ENCODE peak calls at places on chromosomes 3 and 15, in five cellular contexts. D is transverse colon, C is H9, Z is adrenal gland, X is K562. G is an unnamed sample.

GRCh38 chr3:23193835-23194234 is 9.3 kb upstream of the UBE2E2 start:
- DNase-seq in Z (no peak), C (no peak), D (no peak), X (no peak), G (no peak)

GRCh38 chr3:177783338-177783737 is 586.1 kb upstream of the TBL1XR1 start:
- DNase-seq in C (no peak), Z (no peak), X (no peak), D (no peak), G (no peak)

GRCh38 chr15:90087454-90088154 is 14.7 kb downstream of the IDH2 start:
- DNase-seq in D (peak), C (peak), X (peak), Z (no peak), G (peak)

GRCh38 chr3:62718515-62719320 is 156.5 kb downstream of the CADPS start:
- DNase-seq in X (no peak), Z (no peak), C (no peak), D (no peak), G (peak)

GRCh38 chr3:196660381-196661166 is 21.1 kb downstream of the NRROS start:
- DNase-seq in Z (no peak), D (no peak), X (no peak), C (no peak), G (no peak)

GRCh38 chr3:170869240-170869592 is 779 bp downstream of the RPL22L1 start:
- DNase-seq in D (no peak), X (peak), C (no peak), Z (no peak), G (no peak)

GRCh38 chr3:16425398-16426057 is 88.0 kb downstream of the RFTN1 start:
- DNase-seq in C (no peak), Z (no peak), X (no peak), D (no peak), G (peak)

GRCh38 chr3:197417451-197417850 is 119.0 kb upstream of the DLG1 start:
- DNase-seq in Z (no peak), D (no peak), X (no peak), C (no peak), G (peak)

GRCh38 chr3:58206406-58207011 is 4.3 kb downstream of the DNASE1L3 start:
- DNase-seq in X (peak), D (no peak), C (no peak), Z (peak), G (peak)

GRCh38 chr15:66940368-66940767 is 125.0 kb upstream of the SMAD3 start:
- DNase-seq in Z (no peak), C (no peak), D (no peak), X (no peak), G (peak)

GRCh38 chr3:126696701-126697267 is 7.3 kb upstream of the CHCHD6 start:
- DNase-seq in X (no peak), C (no peak), D (no peak), Z (no peak), G (no peak)

GRCh38 chr3:125128861-125129501 is 73.2 kb upstream of the HEG1 start:
- DNase-seq in Z (peak), C (no peak), D (no peak), X (peak), G (no peak)

GRCh38 chr15:77966540-77967290 is 110.8 kb downstream of the TBC1D2B start:
- DNase-seq in Z (peak), D (peak), C (no peak), X (peak), G (peak)

GRCh38 chr3:70150599-70150998 is 151.1 kb downstream of the SAMMSON start:
- DNase-seq in D (no peak), Z (no peak), C (no peak), X (no peak), G (no peak)

GRCh38 chr3:161640201-161640600 is 143.6 kb downstream of the OTOL1 start:
- DNase-seq in X (no peak), C (no peak), D (no peak), Z (no peak), G (no peak)

GRCh38 chr3:72549819-72550581 is 298.2 kb downstream of the SHQ1 start:
- DNase-seq in D (no peak), X (peak), C (no peak), Z (no peak), G (no peak)

GRCh38 chr3:182045721-182046120 is 334.0 kb downstream of the SOX2 start:
- DNase-seq in Z (no peak), X (no peak), C (no peak), D (no peak), G (no peak)

DNA sequence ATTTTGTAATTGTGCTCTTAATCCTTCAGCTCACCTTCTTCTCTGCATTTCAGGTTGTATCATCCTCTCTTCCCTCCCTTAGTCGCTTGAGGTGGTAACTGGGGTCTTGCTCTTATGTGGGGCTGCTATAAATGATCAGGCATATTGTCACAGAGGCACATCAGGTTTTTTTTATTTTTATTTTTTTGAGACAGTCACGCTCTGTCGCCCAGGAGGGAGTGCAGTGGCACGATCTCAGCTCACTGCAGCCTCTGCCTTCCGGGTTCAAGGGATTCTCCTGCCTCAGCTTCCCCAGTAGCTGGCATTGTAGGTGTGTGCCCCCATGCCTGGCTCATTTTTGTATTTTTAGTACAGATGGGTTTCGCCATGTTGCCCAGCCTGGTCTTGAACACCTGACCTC is 9.9 kb downstream of the CDV3 start:
- DNase-seq in D (no peak), C (no peak), Z (no peak), X (no peak), G (no peak)
- H3K27ac ChIP-seq in D (no peak), C (no peak), Z (no peak), X (no peak), G (no peak)

GRCh38 chr15:48084759-48085420 is 35.9 kb upstream of the SLC24A5 start:
- DNase-seq in Z (no peak), D (no peak), X (peak), C (peak), G (peak)
- TF ChIP-seq CTCF in Z (no peak), D (peak), X (no peak), C (peak), G (peak)

GRCh38 chr3:186810597-186810996 is 4.3 kb upstream of the RFC4 start:
- DNase-seq in D (no peak), C (no peak), X (no peak), Z (no peak), G (no peak)

GRCh38 chr3:186806173-186807055 is at the start of gene RFC4:
- DNase-seq in X (peak), C (peak), Z (peak), D (peak), G (peak)

GRCh38 chr3:186802701-186803100 is 3.6 kb downstream of the RFC4 start:
- DNase-seq in C (no peak), D (no peak), Z (no peak), X (no peak), G (no peak)

DNA sequence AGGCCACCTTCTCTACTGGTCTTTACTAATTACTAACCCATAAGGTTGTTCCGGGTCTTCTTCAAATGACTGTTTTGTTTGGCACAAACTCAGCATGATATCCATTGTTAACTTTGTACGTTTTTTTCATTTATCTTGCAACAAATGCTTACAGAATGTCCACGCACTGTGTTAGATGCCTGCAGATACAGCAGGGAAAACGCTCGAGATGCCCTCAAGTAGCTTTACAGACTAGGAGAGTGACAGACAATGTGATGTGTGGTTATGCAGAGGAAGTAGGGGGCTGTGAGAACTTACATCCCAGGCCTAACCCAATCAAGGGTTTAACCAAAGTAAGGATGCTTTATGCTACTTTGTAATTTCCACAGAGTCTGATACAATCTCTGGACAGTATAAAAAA is 949 bp upstream of the RFC4 start:
- DNase-seq in Z (no peak), C (no peak), D (no peak), X (peak), G (peak)
- H3K27ac ChIP-seq in Z (no peak), C (no peak), D (peak), X (peak), G (no peak)

GRCh38 chr15:69653846-69654245 is 201.2 kb downstream of the RPLP1 start:
- DNase-seq in Z (no peak), C (peak), X (no peak), D (no peak), G (peak)

GRCh38 chr15:69656271-69657030 is 203.8 kb downstream of the RPLP1 start:
- DNase-seq in Z (peak), C (no peak), X (no peak), D (no peak), G (no peak)

GRCh38 chr15:69648775-69649735 is 196.4 kb downstream of the RPLP1 start:
- DNase-seq in C (peak), D (no peak), X (no peak), Z (no peak), G (peak)

GRCh38 chr15:69648215-69648614 is 195.6 kb downstream of the RPLP1 start:
- DNase-seq in Z (no peak), C (peak), D (no peak), X (no peak), G (peak)

DNA sequence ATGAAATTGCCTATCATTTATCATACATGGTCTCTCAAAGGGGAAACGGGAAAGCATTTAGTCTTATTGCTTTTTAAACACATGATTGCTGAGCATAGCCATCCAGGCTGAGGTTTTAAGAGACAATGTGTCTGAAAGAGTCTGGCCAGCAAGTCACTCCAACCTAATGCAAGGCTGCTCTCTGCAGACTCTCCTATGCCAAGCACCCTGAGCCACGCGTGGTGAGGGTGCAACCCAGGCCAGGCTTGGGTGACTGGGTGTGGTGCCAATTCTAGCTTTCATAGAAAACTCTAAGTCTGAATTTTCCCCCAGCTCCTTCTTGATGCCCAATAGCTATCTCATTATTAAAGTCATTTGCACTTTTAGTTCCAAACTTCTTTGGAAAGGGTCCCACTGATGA is 200.3 kb downstream of the RPLP1 start:
- DNase-seq in D (no peak), Z (no peak), C (peak), X (no peak), G (peak)
- TF ChIP-seq CTCF in D (no peak), Z (no peak), C (no peak), X (no peak), G (peak)

DNA sequence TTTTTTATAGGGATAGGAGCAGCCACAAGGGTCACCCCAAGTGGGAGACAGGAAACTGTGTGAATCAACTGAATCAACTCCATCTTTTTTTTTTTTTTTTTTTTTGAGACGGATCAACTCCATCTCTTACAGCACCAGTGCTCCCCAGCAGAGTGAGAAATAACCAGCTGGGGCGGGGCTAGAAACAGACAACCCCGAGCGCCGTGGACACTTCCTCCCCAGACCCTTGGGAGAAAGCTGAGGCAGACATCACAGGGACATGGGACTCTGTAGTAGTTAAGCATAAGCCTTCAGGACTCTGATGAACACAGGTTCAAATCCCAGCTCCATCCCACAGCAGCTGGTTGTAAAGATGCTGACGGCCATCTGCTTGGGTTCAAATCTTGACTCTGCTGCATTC is 75.4 kb downstream of the PRICKLE2 start:
- DNase-seq in D (no peak), C (no peak), Z (no peak), X (no peak), G (no peak)
- H3K27ac ChIP-seq in D (peak), C (no peak), Z (no peak), X (no peak), G (no peak)

DNA sequence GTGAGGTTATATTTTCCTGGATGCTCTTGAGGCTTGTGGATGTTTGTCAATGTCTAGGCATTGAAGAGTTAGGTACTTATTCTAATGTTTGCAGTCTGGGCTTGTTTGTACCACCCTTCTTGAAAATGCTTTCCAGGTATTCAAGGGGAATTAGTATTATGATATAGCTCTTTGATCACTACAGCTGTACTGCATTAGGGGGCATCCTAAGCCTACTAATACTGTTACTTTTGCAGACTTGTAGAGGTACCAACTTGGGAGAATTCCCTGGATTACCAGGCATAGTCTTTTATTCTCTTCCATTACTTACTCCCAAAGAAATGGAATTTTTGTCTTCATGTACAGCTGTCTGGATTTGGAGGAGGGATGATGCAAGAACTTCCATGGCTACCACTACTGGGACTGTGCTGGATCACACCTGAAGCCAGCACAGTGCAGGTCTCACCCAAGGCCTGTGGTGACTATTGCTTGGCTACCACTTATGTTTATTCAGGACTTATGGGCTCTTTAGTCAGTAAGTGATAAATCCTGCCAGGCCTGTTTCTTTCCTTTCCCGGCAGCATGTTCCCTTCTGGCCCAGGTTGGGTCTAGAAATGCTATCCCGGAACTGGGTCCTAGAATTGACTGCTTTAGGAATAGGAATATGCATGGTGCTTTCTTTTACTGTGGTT is 402.9 kb downstream of the IL20RB start:
- DNase-seq in X (no peak), D (no peak), Z (no peak), C (no peak), G (no peak)
- TF ChIP-seq CTCF in X (no peak), D (no peak), Z (no peak), C (peak), G (peak)

GRCh38 chr3:146154316-146154715 is 6.7 kb downstream of the PLOD2 start:
- DNase-seq in D (no peak), Z (no peak), C (no peak), X (no peak), G (no peak)
- H3K27ac ChIP-seq in D (peak), Z (no peak), C (no peak), X (no peak), G (no peak)

G was measured in endodermal cell.